ENCODE peak calls at places on chromosomes 3 and 15, in four cellular contexts. One of them, this sample, is unnamed.

GRCh38 chr3:62558549-62559112 is 185.3 kb upstream of the FEZF2 start:
- DNase-seq in NB4: peak
- DNase-seq in Panc1: no peak
- DNase-seq in GM06990: no peak
- DNase-seq in this sample: no peak

GRCh38 chr3:37491343-37491742 is 317.0 kb upstream of the LRRFIP2 start:
- DNase-seq in NB4: peak
- DNase-seq in Panc1: no peak
- DNase-seq in GM06990: no peak
- DNase-seq in this sample: no peak

GRCh38 chr3:134231131-134231530 is 19.5 kb downstream of the RYK start:
- DNase-seq in NB4: no peak
- DNase-seq in Panc1: no peak
- DNase-seq in GM06990: no peak
- DNase-seq in this sample: no peak

GRCh38 chr15:101361418-101361817 is 66.4 kb upstream of the SNRPA1 start:
- DNase-seq in NB4: peak
- DNase-seq in Panc1: no peak
- DNase-seq in GM06990: no peak
- DNase-seq in this sample: no peak

GRCh38 chr3:55947406-55947805 is 460.3 kb upstream of the WNT5A start:
- DNase-seq in NB4: no peak
- DNase-seq in Panc1: no peak
- DNase-seq in GM06990: no peak
- DNase-seq in this sample: no peak

GRCh38 chr3:61777483-61777882 is 216.1 kb downstream of the PTPRG start:
- DNase-seq in NB4: no peak
- DNase-seq in Panc1: no peak
- DNase-seq in GM06990: no peak
- DNase-seq in this sample: no peak

GRCh38 chr3:152524198-152525140 is 255.7 kb downstream of the MBNL1 start:
- DNase-seq in NB4: peak
- DNase-seq in Panc1: peak
- DNase-seq in GM06990: no peak
- DNase-seq in this sample: no peak

GRCh38 chr3:30708472-30708871 is 102.1 kb downstream of the TGFBR2 start:
- DNase-seq in NB4: no peak
- DNase-seq in Panc1: no peak
- DNase-seq in GM06990: no peak
- DNase-seq in this sample: no peak

GRCh38 chr3:51710631-51711351 is 3.9 kb downstream of the GRM2 start:
- DNase-seq in NB4: no peak
- DNase-seq in Panc1: no peak
- DNase-seq in GM06990: no peak
- DNase-seq in this sample: no peak

GRCh38 chr15:81097893-81098280 is 36.2 kb upstream of the CFAP161 start:
- DNase-seq in NB4: no peak
- DNase-seq in Panc1: no peak
- DNase-seq in GM06990: no peak
- DNase-seq in this sample: no peak

GRCh38 chr15:90829942-90830440 is 38.4 kb upstream of the FURIN start:
- DNase-seq in NB4: peak
- DNase-seq in Panc1: no peak
- DNase-seq in GM06990: peak
- DNase-seq in this sample: no peak

GRCh38 chr3:178342111-178342510 is 194.1 kb upstream of the KCNMB2 start:
- DNase-seq in NB4: no peak
- DNase-seq in Panc1: no peak
- DNase-seq in GM06990: no peak
- DNase-seq in this sample: no peak

GRCh38 chr15:85005744-85006143 is 24.1 kb downstream of the PDE8A start:
- DNase-seq in NB4: no peak
- DNase-seq in Panc1: no peak
- DNase-seq in GM06990: no peak
- DNase-seq in this sample: no peak

GRCh38 chr15:77547801-77548607 is 84.7 kb downstream of the LINGO1 start:
- DNase-seq in NB4: peak
- DNase-seq in Panc1: no peak
- DNase-seq in GM06990: no peak
- DNase-seq in this sample: no peak

GRCh38 chr15:77550275-77551251 is 82.1 kb downstream of the LINGO1 start:
- DNase-seq in NB4: no peak
- DNase-seq in Panc1: no peak
- DNase-seq in GM06990: no peak
- DNase-seq in this sample: no peak

GRCh38 chr15:77546870-77547269 is 85.8 kb downstream of the LINGO1 start:
- DNase-seq in NB4: no peak
- DNase-seq in Panc1: no peak
- DNase-seq in GM06990: no peak
- DNase-seq in this sample: no peak

GRCh38 chr15:77549552-77550274 is 83.0 kb downstream of the LINGO1 start:
- DNase-seq in NB4: no peak
- DNase-seq in Panc1: no peak
- DNase-seq in GM06990: no peak
- DNase-seq in this sample: no peak

GRCh38 chr15:77548608-77549551 is 83.8 kb downstream of the LINGO1 start:
- DNase-seq in NB4: peak
- DNase-seq in Panc1: no peak
- DNase-seq in GM06990: no peak
- DNase-seq in this sample: no peak
- TF ChIP-seq CTCF in NB4: peak
- TF ChIP-seq CTCF in Panc1: no peak
- TF ChIP-seq CTCF in GM06990: peak
- TF ChIP-seq CTCF in this sample: no peak

GRCh38 chr3:5576277-5577011 is 388.9 kb downstream of the EDEM1 start:
- DNase-seq in NB4: no peak
- DNase-seq in Panc1: no peak
- DNase-seq in GM06990: no peak
- DNase-seq in this sample: no peak
- H3K4me3 ChIP-seq in NB4: no peak
- H3K4me3 ChIP-seq in Panc1: no peak
- H3K4me3 ChIP-seq in GM06990: no peak
- H3K4me3 ChIP-seq in this sample: no peak

GRCh38 chr15:33608714-33609113 is 297.9 kb downstream of the RYR3 start:
- DNase-seq in NB4: no peak
- DNase-seq in Panc1: no peak
- DNase-seq in GM06990: no peak
- DNase-seq in this sample: no peak
- TF ChIP-seq CTCF in NB4: no peak
- TF ChIP-seq CTCF in Panc1: peak
- TF ChIP-seq CTCF in GM06990: no peak
- TF ChIP-seq CTCF in this sample: no peak

DNA sequence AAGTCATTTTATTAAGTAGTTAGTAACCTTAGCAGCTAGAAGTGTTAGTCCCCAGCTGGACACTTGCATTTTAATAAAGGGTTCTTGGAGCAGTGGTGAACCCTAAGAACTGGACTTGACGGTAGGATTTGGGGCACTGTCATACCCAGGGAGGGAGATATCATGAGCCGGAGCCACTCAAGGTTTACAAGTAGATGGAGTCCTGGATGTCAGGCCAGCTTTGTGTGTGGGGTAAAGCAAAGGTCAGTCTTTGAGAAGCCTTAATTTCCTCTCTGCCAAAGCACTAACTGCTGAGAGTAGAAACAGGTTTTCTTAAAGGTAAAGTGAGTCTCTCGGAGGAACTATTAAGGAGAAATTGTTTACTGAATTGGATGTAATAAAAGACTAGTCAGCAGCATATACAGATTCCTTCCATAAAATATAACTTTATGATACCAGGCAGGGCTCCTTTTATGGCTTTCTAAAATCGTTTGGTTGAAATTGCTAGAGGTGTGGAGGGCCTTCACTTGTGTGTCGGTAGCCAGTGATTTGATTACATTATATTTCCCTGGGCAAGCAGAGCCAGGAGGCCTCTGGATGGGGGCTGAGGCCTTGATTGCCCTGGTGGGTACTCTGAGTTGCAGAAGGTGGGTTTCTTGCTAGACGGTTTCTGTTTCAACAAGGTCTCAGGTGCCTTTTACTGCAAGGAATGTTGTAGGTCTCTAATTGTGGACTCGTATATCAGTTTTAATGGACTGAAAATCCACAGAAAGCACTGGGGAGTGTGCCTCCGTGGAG is 23.1 kb downstream of the SQOR start:
- DNase-seq in NB4: no peak
- DNase-seq in Panc1: no peak
- DNase-seq in GM06990: no peak
- DNase-seq in this sample: no peak
- H3K4me3 ChIP-seq in NB4: no peak
- H3K4me3 ChIP-seq in Panc1: no peak
- H3K4me3 ChIP-seq in GM06990: no peak
- H3K4me3 ChIP-seq in this sample: no peak